ENCODE peak calls at places on chromosomes 4 and X, in eight cellular contexts. One of them, this sample, is unnamed.

GRCh38 chrX:97039363-97040029 is 155.8 kb downstream of the RPA4 start:
- DNase-seq in EH: peak; percentile 36
- DNase-seq in amniotic stem cell: no peak
- DNase-seq in BJ: no peak
- DNase-seq in SW 1271: no peak
- DNase-seq in aorta: peak; percentile 51
- DNase-seq in stimulated activated CD8-positive, alpha-beta memory T cell treated with anti-CD3 and anti-CD28 coated beads, Interleukin-2, amount 100 ng/mL, for 48 hours: no peak
- DNase-seq in activated T-helper 1 cell treated with anti-CD3 and anti-CD28 coated beads, Interleukin-12 subunit alpha, Interleukin-12 subunit beta, Interleukin-2, Interleukin-4 antibody, amounts not matched to agents 30 ng/mL and 10 ng/mL and 1 ng/mL, durations not matched to agents 14 hours and 24 hours and 36 hours: no peak
- DNase-seq in this sample: no peak

GRCh38 chr4:3073158-3074077 is 920 bp downstream of the HTT-AS start:
- DNase-seq in EH: no peak
- DNase-seq in amniotic stem cell: no peak
- DNase-seq in BJ: no peak
- DNase-seq in SW 1271: no peak
- DNase-seq in aorta: no peak
- DNase-seq in stimulated activated CD8-positive, alpha-beta memory T cell treated with anti-CD3 and anti-CD28 coated beads, Interleukin-2, amount 100 ng/mL, for 48 hours: no peak
- DNase-seq in activated T-helper 1 cell treated with anti-CD3 and anti-CD28 coated beads, Interleukin-12 subunit alpha, Interleukin-12 subunit beta, Interleukin-2, Interleukin-4 antibody, amounts not matched to agents 30 ng/mL and 10 ng/mL and 1 ng/mL, durations not matched to agents 14 hours and 24 hours and 36 hours: no peak
- DNase-seq in this sample: no peak

GRCh38 chr4:33724685-33725084 is 2519.6 kb downstream of the ARAP2 start:
- DNase-seq in EH: no peak
- DNase-seq in amniotic stem cell: no peak
- DNase-seq in BJ: no peak
- DNase-seq in SW 1271: no peak
- DNase-seq in aorta: no peak
- DNase-seq in stimulated activated CD8-positive, alpha-beta memory T cell treated with anti-CD3 and anti-CD28 coated beads, Interleukin-2, amount 100 ng/mL, for 48 hours: no peak
- DNase-seq in activated T-helper 1 cell treated with anti-CD3 and anti-CD28 coated beads, Interleukin-12 subunit alpha, Interleukin-12 subunit beta, Interleukin-2, Interleukin-4 antibody, amounts not matched to agents 30 ng/mL and 10 ng/mL and 1 ng/mL, durations not matched to agents 14 hours and 24 hours and 36 hours: no peak
- DNase-seq in this sample: no peak

GRCh38 chrX:128543114-128543513 is 490.9 kb upstream of the ACTRT1 start:
- DNase-seq in EH: no peak
- DNase-seq in amniotic stem cell: no peak
- DNase-seq in BJ: no peak
- DNase-seq in SW 1271: no peak
- DNase-seq in aorta: no peak
- DNase-seq in stimulated activated CD8-positive, alpha-beta memory T cell treated with anti-CD3 and anti-CD28 coated beads, Interleukin-2, amount 100 ng/mL, for 48 hours: no peak
- DNase-seq in activated T-helper 1 cell treated with anti-CD3 and anti-CD28 coated beads, Interleukin-12 subunit alpha, Interleukin-12 subunit beta, Interleukin-2, Interleukin-4 antibody, amounts not matched to agents 30 ng/mL and 10 ng/mL and 1 ng/mL, durations not matched to agents 14 hours and 24 hours and 36 hours: no peak
- DNase-seq in this sample: no peak

GRCh38 chr4:53532521-53532920 is 58.8 kb downstream of the LNX1 start:
- DNase-seq in EH: peak; percentile 82
- DNase-seq in amniotic stem cell: no peak
- DNase-seq in BJ: peak; percentile 7
- DNase-seq in SW 1271: no peak
- DNase-seq in aorta: no peak
- DNase-seq in stimulated activated CD8-positive, alpha-beta memory T cell treated with anti-CD3 and anti-CD28 coated beads, Interleukin-2, amount 100 ng/mL, for 48 hours: no peak
- DNase-seq in activated T-helper 1 cell treated with anti-CD3 and anti-CD28 coated beads, Interleukin-12 subunit alpha, Interleukin-12 subunit beta, Interleukin-2, Interleukin-4 antibody, amounts not matched to agents 30 ng/mL and 10 ng/mL and 1 ng/mL, durations not matched to agents 14 hours and 24 hours and 36 hours: no peak
- DNase-seq in this sample: no peak

GRCh38 chrX:23478056-23478455 is 143.4 kb downstream of the PTCHD1 start:
- DNase-seq in EH: peak; percentile 73
- DNase-seq in amniotic stem cell: no peak
- DNase-seq in BJ: no peak
- DNase-seq in SW 1271: no peak
- DNase-seq in aorta: no peak
- DNase-seq in stimulated activated CD8-positive, alpha-beta memory T cell treated with anti-CD3 and anti-CD28 coated beads, Interleukin-2, amount 100 ng/mL, for 48 hours: no peak
- DNase-seq in activated T-helper 1 cell treated with anti-CD3 and anti-CD28 coated beads, Interleukin-12 subunit alpha, Interleukin-12 subunit beta, Interleukin-2, Interleukin-4 antibody, amounts not matched to agents 30 ng/mL and 10 ng/mL and 1 ng/mL, durations not matched to agents 14 hours and 24 hours and 36 hours: no peak
- DNase-seq in this sample: no peak

GRCh38 chr4:136097676-136098075 is 1434.6 kb downstream of the PCDH18 start:
- DNase-seq in EH: no peak
- DNase-seq in amniotic stem cell: no peak
- DNase-seq in BJ: no peak
- DNase-seq in SW 1271: no peak
- DNase-seq in aorta: no peak
- DNase-seq in stimulated activated CD8-positive, alpha-beta memory T cell treated with anti-CD3 and anti-CD28 coated beads, Interleukin-2, amount 100 ng/mL, for 48 hours: no peak
- DNase-seq in activated T-helper 1 cell treated with anti-CD3 and anti-CD28 coated beads, Interleukin-12 subunit alpha, Interleukin-12 subunit beta, Interleukin-2, Interleukin-4 antibody, amounts not matched to agents 30 ng/mL and 10 ng/mL and 1 ng/mL, durations not matched to agents 14 hours and 24 hours and 36 hours: no peak
- DNase-seq in this sample: no peak

GRCh38 chrX:151177141-151178027 is 1.0 kb downstream of the GPR50 start:
- DNase-seq in EH: no peak
- DNase-seq in amniotic stem cell: no peak
- DNase-seq in BJ: no peak
- DNase-seq in SW 1271: no peak
- DNase-seq in aorta: peak; percentile 73
- DNase-seq in stimulated activated CD8-positive, alpha-beta memory T cell treated with anti-CD3 and anti-CD28 coated beads, Interleukin-2, amount 100 ng/mL, for 48 hours: no peak
- DNase-seq in activated T-helper 1 cell treated with anti-CD3 and anti-CD28 coated beads, Interleukin-12 subunit alpha, Interleukin-12 subunit beta, Interleukin-2, Interleukin-4 antibody, amounts not matched to agents 30 ng/mL and 10 ng/mL and 1 ng/mL, durations not matched to agents 14 hours and 24 hours and 36 hours: no peak
- DNase-seq in this sample: no peak

GRCh38 chr4:38166082-38166481 is 205.9 kb downstream of the PTTG2 start:
- DNase-seq in EH: no peak
- DNase-seq in amniotic stem cell: no peak
- DNase-seq in BJ: no peak
- DNase-seq in SW 1271: no peak
- DNase-seq in aorta: no peak
- DNase-seq in stimulated activated CD8-positive, alpha-beta memory T cell treated with anti-CD3 and anti-CD28 coated beads, Interleukin-2, amount 100 ng/mL, for 48 hours: no peak
- DNase-seq in activated T-helper 1 cell treated with anti-CD3 and anti-CD28 coated beads, Interleukin-12 subunit alpha, Interleukin-12 subunit beta, Interleukin-2, Interleukin-4 antibody, amounts not matched to agents 30 ng/mL and 10 ng/mL and 1 ng/mL, durations not matched to agents 14 hours and 24 hours and 36 hours: no peak
- DNase-seq in this sample: no peak

GRCh38 chrX:154047266-154047665 is 27.6 kb upstream of the IRAK1 start:
- DNase-seq in EH: no peak
- DNase-seq in amniotic stem cell: no peak
- DNase-seq in BJ: no peak
- DNase-seq in SW 1271: no peak
- DNase-seq in aorta: no peak
- DNase-seq in stimulated activated CD8-positive, alpha-beta memory T cell treated with anti-CD3 and anti-CD28 coated beads, Interleukin-2, amount 100 ng/mL, for 48 hours: no peak
- DNase-seq in activated T-helper 1 cell treated with anti-CD3 and anti-CD28 coated beads, Interleukin-12 subunit alpha, Interleukin-12 subunit beta, Interleukin-2, Interleukin-4 antibody, amounts not matched to agents 30 ng/mL and 10 ng/mL and 1 ng/mL, durations not matched to agents 14 hours and 24 hours and 36 hours: no peak
- DNase-seq in this sample: no peak

GRCh38 chr4:137707626-137708025 is 175.3 kb upstream of the PCDH18 start:
- DNase-seq in EH: peak; percentile 63
- DNase-seq in amniotic stem cell: no peak
- DNase-seq in BJ: no peak
- DNase-seq in SW 1271: no peak
- DNase-seq in aorta: no peak
- DNase-seq in stimulated activated CD8-positive, alpha-beta memory T cell treated with anti-CD3 and anti-CD28 coated beads, Interleukin-2, amount 100 ng/mL, for 48 hours: no peak
- DNase-seq in activated T-helper 1 cell treated with anti-CD3 and anti-CD28 coated beads, Interleukin-12 subunit alpha, Interleukin-12 subunit beta, Interleukin-2, Interleukin-4 antibody, amounts not matched to agents 30 ng/mL and 10 ng/mL and 1 ng/mL, durations not matched to agents 14 hours and 24 hours and 36 hours: no peak
- DNase-seq in this sample: no peak

GRCh38 chr4:175953960-175954521 is 111.6 kb upstream of the WDR17 start:
- DNase-seq in EH: peak; percentile 3
- DNase-seq in amniotic stem cell: no peak
- DNase-seq in BJ: no peak
- DNase-seq in SW 1271: no peak
- DNase-seq in aorta: no peak
- DNase-seq in stimulated activated CD8-positive, alpha-beta memory T cell treated with anti-CD3 and anti-CD28 coated beads, Interleukin-2, amount 100 ng/mL, for 48 hours: no peak
- DNase-seq in activated T-helper 1 cell treated with anti-CD3 and anti-CD28 coated beads, Interleukin-12 subunit alpha, Interleukin-12 subunit beta, Interleukin-2, Interleukin-4 antibody, amounts not matched to agents 30 ng/mL and 10 ng/mL and 1 ng/mL, durations not matched to agents 14 hours and 24 hours and 36 hours: no peak
- DNase-seq in this sample: no peak

GRCh38 chrX:15564981-15565579 is 35.7 kb downstream of the ACE2 start:
- DNase-seq in EH: peak; percentile 50
- DNase-seq in amniotic stem cell: peak; percentile 15
- DNase-seq in BJ: peak; percentile 2
- DNase-seq in SW 1271: no peak
- DNase-seq in aorta: peak; percentile 82
- DNase-seq in stimulated activated CD8-positive, alpha-beta memory T cell treated with anti-CD3 and anti-CD28 coated beads, Interleukin-2, amount 100 ng/mL, for 48 hours: peak; percentile 1
- DNase-seq in activated T-helper 1 cell treated with anti-CD3 and anti-CD28 coated beads, Interleukin-12 subunit alpha, Interleukin-12 subunit beta, Interleukin-2, Interleukin-4 antibody, amounts not matched to agents 30 ng/mL and 10 ng/mL and 1 ng/mL, durations not matched to agents 14 hours and 24 hours and 36 hours: no peak
- DNase-seq in this sample: peak; percentile 9

GRCh38 chrX:4182010-4182806 is 468.8 kb upstream of the PRKX start:
- DNase-seq in EH: no peak
- DNase-seq in amniotic stem cell: no peak
- DNase-seq in BJ: no peak
- DNase-seq in SW 1271: no peak
- DNase-seq in aorta: no peak
- DNase-seq in stimulated activated CD8-positive, alpha-beta memory T cell treated with anti-CD3 and anti-CD28 coated beads, Interleukin-2, amount 100 ng/mL, for 48 hours: no peak
- DNase-seq in activated T-helper 1 cell treated with anti-CD3 and anti-CD28 coated beads, Interleukin-12 subunit alpha, Interleukin-12 subunit beta, Interleukin-2, Interleukin-4 antibody, amounts not matched to agents 30 ng/mL and 10 ng/mL and 1 ng/mL, durations not matched to agents 14 hours and 24 hours and 36 hours: no peak
- DNase-seq in this sample: no peak

GRCh38 chr4:109025471-109026076 is 262.7 kb upstream of the ETNPPL start:
- DNase-seq in EH: peak; percentile 19
- DNase-seq in amniotic stem cell: no peak
- DNase-seq in BJ: no peak
- DNase-seq in SW 1271: no peak
- DNase-seq in aorta: no peak
- DNase-seq in stimulated activated CD8-positive, alpha-beta memory T cell treated with anti-CD3 and anti-CD28 coated beads, Interleukin-2, amount 100 ng/mL, for 48 hours: no peak
- DNase-seq in activated T-helper 1 cell treated with anti-CD3 and anti-CD28 coated beads, Interleukin-12 subunit alpha, Interleukin-12 subunit beta, Interleukin-2, Interleukin-4 antibody, amounts not matched to agents 30 ng/mL and 10 ng/mL and 1 ng/mL, durations not matched to agents 14 hours and 24 hours and 36 hours: no peak
- DNase-seq in this sample: no peak

This sample was measured in activated T-helper 2 cell treated with anti-CD3 and anti-CD28 coated beads, Interferon-gamma antibody, Interleukin-2, Interleukin-4, amounts not matched to agents 10 μg/mL and 5 μg/mL and 100 μg/mL, durations not matched to agents 14 hours and 24 hours and 36 hours.